ENCODE peak calls at places on chromosome 3, in eight cellular contexts. F is sigmoid colon, J is WTC11, G is A549, P is type B pancreatic cell, I is foreskin fibroblast, Z is breast epithelium, N is hepatocyte. S is an unnamed sample.

GRCh38 chr3:112365035-112365434 is 32.1 kb downstream of the CD200 start:
- DNase-seq in F (no peak), J (no peak), G (no peak), P (no peak), I (no peak), Z (no peak), N (no peak), S (no peak)

GRCh38 chr3:174423936-174424335 is 435.2 kb upstream of the NAALADL2 start:
- DNase-seq in F (no peak), J (no peak), G (no peak), P (no peak), I (no peak), Z (no peak), N (no peak), S (no peak)

GRCh38 chr3:28575748-28576589 is 227.3 kb upstream of the AZI2 start:
- DNase-seq in F (no peak), J (peak; percentile 52), G (no peak), P (peak; percentile 69), I (peak; percentile 53), Z (no peak), N (peak; percentile 47), S (no peak)

GRCh38 chr3:72797773-72798543 is 50.3 kb downstream of the SHQ1 start:
- DNase-seq in F (no peak), J (no peak), G (no peak), P (no peak), I (peak; percentile 11), Z (no peak), N (peak; percentile 29), S (no peak)

GRCh38 chr3:156693166-156693565 is 18.8 kb downstream of the TIPARP start:
- DNase-seq in F (no peak), J (no peak), G (no peak), P (no peak), I (peak; percentile 58), Z (no peak), N (no peak), S (no peak)

GRCh38 chr3:141448606-141449216 is 38.1 kb upstream of the RASA2 start:
- DNase-seq in F (no peak), J (no peak), G (no peak), P (no peak), I (peak; percentile 67), Z (no peak), N (no peak), S (no peak)

GRCh38 chr3:116391296-116392201 is 53.7 kb downstream of the LSAMP start:
- DNase-seq in F (no peak), J (no peak), G (no peak), P (peak; percentile 63), I (no peak), Z (no peak), N (no peak), S (no peak)

GRCh38 chr3:195446359-195446758 is 3.5 kb upstream of the ACAP2 start:
- DNase-seq in F (no peak), J (no peak), G (no peak), P (no peak), I (no peak), Z (no peak), N (no peak), S (no peak)

GRCh38 chr3:108728934-108729333 is 28.3 kb downstream of the RETNLB start:
- DNase-seq in F (no peak), J (no peak), G (no peak), P (no peak), I (no peak), Z (no peak), N (no peak), S (no peak)

GRCh38 chr3:52313774-52314188 is 2.3 kb upstream of the DNAH1 start:
- DNase-seq in F (no peak), J (no peak), G (peak; percentile 33), P (no peak), I (peak; percentile 57), Z (no peak), N (no peak), S (peak; percentile 55)

GRCh38 chr3:132536442-132537153 is 60.5 kb upstream of the ACKR4 start:
- DNase-seq in F (no peak), J (no peak), G (no peak), P (no peak), I (no peak), Z (no peak), N (no peak), S (no peak)

GRCh38 chr3:9653565-9654248 is 4.4 kb downstream of the MTMR14 start:
- DNase-seq in F (no peak), J (no peak), G (no peak), P (no peak), I (no peak), Z (no peak), N (no peak), S (no peak)

GRCh38 chr3:153442386-153442785 is 280.4 kb downstream of the RAP2B start:
- DNase-seq in F (no peak), J (no peak), G (no peak), P (no peak), I (peak; percentile 1), Z (no peak), N (no peak), S (no peak)

GRCh38 chr3:162141232-162141631 is 644.6 kb downstream of the OTOL1 start:
- DNase-seq in F (no peak), J (no peak), G (no peak), P (no peak), I (peak; percentile 81), Z (no peak), N (no peak), S (no peak)

GRCh38 chr3:71148455-71149060 is 435.0 kb downstream of the FOXP1 start:
- DNase-seq in F (no peak), J (no peak), G (no peak), P (no peak), I (no peak), Z (no peak), N (no peak), S (no peak)

GRCh38 chr3:159674583-159674982 is 314.1 kb upstream of the IL12A start:
- DNase-seq in F (no peak), J (no peak), G (no peak), P (no peak), I (no peak), Z (no peak), N (no peak), S (no peak)

GRCh38 chr3:134078169-134078821 is 48.6 kb upstream of the SLCO2A1 start:
- DNase-seq in F (no peak), J (no peak), G (no peak), P (no peak), I (peak; percentile 36), Z (no peak), N (no peak), S (no peak)

GRCh38 chr3:190424478-190425439 is 24.9 kb downstream of the TMEM207 start:
- DNase-seq in F (no peak), J (peak; percentile 78), G (peak; percentile 78), P (no peak), I (peak; percentile 77), Z (peak; percentile 23), N (peak; percentile 80), S (no peak)

GRCh38 chr3:124467980-124468902 is 262.0 kb upstream of the UMPS start:
- DNase-seq in F (no peak), J (peak; percentile 75), G (peak; percentile 44), P (no peak), I (peak; percentile 69), Z (no peak), N (peak; percentile 68), S (no peak)

GRCh38 chr3:146577662-146578061 is 27.5 kb downstream of the PLSCR5 start:
- DNase-seq in F (no peak), J (no peak), G (peak; percentile 70), P (no peak), I (peak; percentile 78), Z (no peak), N (peak; percentile 49), S (no peak)

GRCh38 chr3:152786977-152787681 is 47.8 kb upstream of the P2RY1 start:
- DNase-seq in F (no peak), J (no peak), G (no peak), P (no peak), I (no peak), Z (no peak), N (no peak), S (no peak)

GRCh38 chr3:161371441-161372320 is at the start of gene SPTSSB:
- DNase-seq in F (peak; percentile 54), J (peak; percentile 84), G (peak; percentile 15), P (peak; percentile 75), I (peak; percentile 71), Z (peak; percentile 28), N (peak; percentile 79), S (no peak)

GRCh38 chr3:42539871-42540714 is 37.6 kb downstream of the VIPR1 start:
- DNase-seq in F (peak; percentile 61), J (peak; percentile 95), G (peak; percentile 44), P (no peak), I (peak; percentile 25), Z (peak; percentile 54), N (peak; percentile 79), S (peak; percentile 41)

GRCh38 chr3:28949580-28949979 is 331.3 kb upstream of the RBMS3 start:
- DNase-seq in F (no peak), J (no peak), G (no peak), P (no peak), I (no peak), Z (no peak), N (no peak), S (no peak)

GRCh38 chr3:147257972-147258371 is 148.4 kb downstream of the ZIC4 start:
- DNase-seq in F (no peak), J (no peak), G (no peak), P (no peak), I (no peak), Z (no peak), N (no peak), S (no peak)

GRCh38 chr3:98657429-98657828 is 64.0 kb upstream of the CPOX start:
- DNase-seq in F (no peak), J (peak; percentile 76), G (peak; percentile 36), P (no peak), I (peak; percentile 9), Z (no peak), N (peak; percentile 65), S (no peak)
- TF ChIP-seq CTCF in F (no peak), J (no peak), G (peak; percentile 37), P (peak; percentile 40), I (no peak), Z (no peak), N (peak; percentile 36), S (no peak)

GRCh38 chr3:5806192-5806591 is 618.7 kb downstream of the EDEM1 start:
- DNase-seq in F (no peak), J (no peak), G (peak; percentile 7), P (no peak), I (no peak), Z (no peak), N (peak; percentile 27), S (no peak)
- TF ChIP-seq CTCF in F (no peak), J (no peak), G (peak; percentile 26), P (peak; percentile 65), I (no peak), Z (no peak), N (peak; percentile 41), S (no peak)

DNA sequence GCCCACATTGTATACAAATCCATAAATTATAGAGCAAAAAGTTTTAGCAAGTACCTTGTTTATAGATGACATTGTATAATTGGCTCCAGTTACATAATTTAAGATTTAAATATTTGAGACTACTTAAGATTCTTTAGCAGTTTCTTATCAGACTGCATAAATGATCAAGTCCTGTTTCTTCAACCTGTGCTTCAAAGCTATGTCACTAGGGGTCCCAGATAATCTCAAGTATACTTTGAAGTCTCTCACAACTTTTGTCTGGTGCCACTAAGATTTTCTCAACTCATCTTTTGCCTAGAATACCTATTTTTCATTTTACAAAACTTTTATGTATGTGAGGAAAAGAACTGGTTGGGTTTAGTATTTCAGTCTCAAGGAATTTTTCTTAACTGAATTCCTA is 205.5 kb downstream of the STAG1 start:
- DNase-seq in F (no peak), J (no peak), G (peak; percentile 16), P (no peak), I (no peak), Z (no peak), N (no peak), S (no peak)
- TF ChIP-seq CTCF in F (no peak), J (no peak), G (no peak), P (no peak), I (no peak), Z (no peak), N (no peak), S (no peak)

GRCh38 chr3:106121491-106122289 is 252.9 kb upstream of the CBLB start:
- DNase-seq in F (no peak), J (no peak), G (no peak), P (no peak), I (no peak), Z (no peak), N (no peak), S (no peak)
- TF ChIP-seq CTCF in F (no peak), J (no peak), G (no peak), P (no peak), I (no peak), Z (no peak), N (no peak), S (no peak)